ENCODE peak calls at places on chromosome 14, in four cellular contexts. F is AG08395; H is stimulated activated CD8-positive, alpha-beta memory T cell treated with anti-CD3 and anti-CD28 coated beads, Interleukin-7, amount 100 ng/mL, for 1 hour; Y is nucleus accumbens. S is an unnamed sample.

GRCh38 chr14:55454264-55455151 is 14.1 kb upstream of the TBPL2 start:
- DNase-seq in Y (peak), H (no peak), F (peak), S (no peak)

GRCh38 chr14:65101631-65102440 is 481 bp downstream of the MAX start:
- DNase-seq in Y (no peak), H (peak), F (no peak), S (no peak)

GRCh38 chr14:35987731-35988130 is 161.6 kb downstream of the BRMS1L start:
- DNase-seq in F (no peak), H (no peak), Y (no peak), S (no peak)

GRCh38 chr14:32618991-32619390 is 289.9 kb downstream of the AKAP6 start:
- DNase-seq in F (no peak), H (no peak), Y (no peak), S (no peak)

GRCh38 chr14:37583358-37584210 is 11.5 kb downstream of the FOXA1 start:
- DNase-seq in Y (no peak), H (no peak), F (no peak), S (no peak)

GRCh38 chr14:23861666-23862065 is 91.9 kb upstream of the DHRS4 start:
- DNase-seq in Y (no peak), H (no peak), F (no peak), S (no peak)

GRCh38 chr14:80164991-80165390 is 46.3 kb downstream of the DIO2 start:
- DNase-seq in H (no peak), Y (no peak), F (no peak), S (no peak)

GRCh38 chr14:54257424-54257823 is 139.4 kb upstream of the CDKN3 start:
- DNase-seq in H (no peak), F (no peak), Y (no peak), S (no peak)

GRCh38 chr14:22545842-22546721 is 42.9 kb downstream of the DAD1 start:
- DNase-seq in F (peak), H (no peak), Y (no peak), S (no peak)

GRCh38 chr14:21768875-21769257 is 95.2 kb upstream of the OR4E1 start:
- DNase-seq in H (no peak), F (no peak), Y (no peak), S (no peak)

GRCh38 chr14:59583755-59584154 is 7.1 kb upstream of the CCDC175 start:
- DNase-seq in Y (no peak), F (peak), H (no peak), S (no peak)

GRCh38 chr14:57182760-57183503 is 85.8 kb downstream of the EXOC5 start:
- DNase-seq in H (no peak), Y (no peak), F (no peak), S (no peak)

GRCh38 chr14:39430762-39431415 is 1.3 kb downstream of the FBXO33 start:
- DNase-seq in F (peak), Y (no peak), H (no peak), S (no peak)

GRCh38 chr14:69712637-69713088 is 54.3 kb upstream of the SRSF5 start:
- DNase-seq in F (no peak), H (no peak), Y (no peak), S (no peak)

GRCh38 chr14:55580401-55581010 is 499 bp downstream of the KTN1 start:
- DNase-seq in F (peak), H (peak), Y (no peak), S (no peak)

GRCh38 chr14:79293482-79293881 is 917.8 kb downstream of the DIO2 start:
- DNase-seq in Y (no peak), F (no peak), H (no peak), S (no peak)

GRCh38 chr14:69553221-69553620 is 21.4 kb downstream of the CCDC177 start:
- DNase-seq in F (peak), H (no peak), Y (no peak), S (no peak)

GRCh38 chr14:74627071-74627470 is 15.0 kb upstream of the LTBP2 start:
- DNase-seq in H (no peak), F (no peak), Y (no peak), S (no peak)

GRCh38 chr14:30751646-30752416 is 122.5 kb upstream of the COCH start:
- DNase-seq in F (no peak), Y (no peak), H (no peak), S (no peak)

GRCh38 chr14:49541049-49541448 is 45.1 kb downstream of the RPS29 start:
- DNase-seq in F (no peak), Y (no peak), H (no peak), S (no peak)

GRCh38 chr14:105980224-105980623 is 453.8 kb downstream of the TMEM121 start:
- DNase-seq in Y (no peak), H (no peak), F (no peak), S (no peak)

GRCh38 chr14:36014236-36014635 is 162.3 kb downstream of the PTCSC3 start:
- DNase-seq in Y (no peak), H (no peak), F (no peak), S (no peak)

GRCh38 chr14:71680733-71681387 is 251.4 kb upstream of the RGS6 start:
- DNase-seq in H (no peak), F (no peak), Y (no peak), S (no peak)

GRCh38 chr14:68463705-68464104 is 329.2 kb downstream of the ZFP36L1 start:
- DNase-seq in Y (no peak), H (no peak), F (no peak), S (no peak)

GRCh38 chr14:54329082-54329695 is 67.6 kb upstream of the CDKN3 start:
- DNase-seq in F (peak), Y (peak), H (no peak), S (no peak)

S was measured in GOT3.